ENCODE peak calls at places on chromosomes 13 and 19, in four cellular contexts. B, X, U and G are unnamed samples.
A peak's percentile ranks its signal among the peaks of the same experiment; 100 is the strongest.

GRCh38 chr13:113654591-113655357 is 3.2 kb downstream of the ATP4B start:
- DNase-seq in X (no peak), B (no peak), U (peak; percentile 23), G (no peak)

GRCh38 chr19:18473003-18473705 is 35.2 kb upstream of the ISYNA1 start:
- DNase-seq in B (no peak), X (no peak), U (no peak), G (no peak)

GRCh38 chr19:13014101-13014920 is 19.0 kb downstream of the NFIX start:
- DNase-seq in X (no peak), B (peak; percentile 77), U (peak; percentile 61), G (no peak)

GRCh38 chr13:113991191-113991669 is 17.4 kb upstream of the C13orf46 start:
- DNase-seq in U (no peak), X (peak; percentile 41), B (no peak), G (no peak)

GRCh38 chr13:97385854-97386253 is 48.1 kb upstream of the RAP2A start:
- DNase-seq in X (no peak), B (no peak), U (no peak), G (no peak)

GRCh38 chr13:43730642-43731041 is 56.1 kb downstream of the ENOX1 start:
- DNase-seq in B (no peak), X (peak; percentile 94), U (peak; percentile 33), G (peak; percentile 56)

GRCh38 chr19:51712461-51713081 is 11.2 kb downstream of the HAS1 start:
- DNase-seq in X (no peak), B (peak; percentile 85), U (no peak), G (no peak)

GRCh38 chr19:18306903-18307681 is 15.8 kb downstream of the LSM4 start:
- DNase-seq in U (peak; percentile 69), X (no peak), B (peak; percentile 55), G (no peak)

GRCh38 chr13:23871616-23872220 is 17.5 kb downstream of the MIPEP start:
- DNase-seq in X (no peak), B (no peak), U (no peak), G (no peak)

GRCh38 chr19:13841339-13842293 is 35.3 kb upstream of the NANOS3 start:
- DNase-seq in X (no peak), B (peak; percentile 63), U (no peak), G (no peak)

GRCh38 chr19:4939466-4939865 is 29.4 kb upstream of the KDM4B start:
- DNase-seq in U (no peak), B (no peak), X (no peak), G (no peak)

GRCh38 chr13:27036236-27036981 is 135.2 kb downstream of the USP12 start:
- DNase-seq in X (no peak), U (no peak), B (no peak), G (no peak)

GRCh38 chr13:46382224-46382623 is 4.8 kb downstream of the RUBCNL start:
- DNase-seq in B (no peak), U (no peak), X (no peak), G (no peak)

GRCh38 chr13:80038371-80038770 is 302.6 kb downstream of the SPRY2 start:
- DNase-seq in U (no peak), X (no peak), B (no peak), G (no peak)

GRCh38 chr19:54792814-54793213 is 10.6 kb upstream of the KIR2DL4 start:
- DNase-seq in B (no peak), X (no peak), U (no peak), G (no peak)

GRCh38 chr19:31110331-31110730 is 238.9 kb downstream of the TSHZ3 start:
- DNase-seq in X (no peak), U (no peak), B (peak; percentile 75), G (no peak)

GRCh38 chr13:77448689-77449088 is 86.8 kb upstream of the SCEL start:
- DNase-seq in X (no peak), B (peak; percentile 61), U (no peak), G (no peak)

GRCh38 chr13:59776924-59777690 is 386.6 kb downstream of the DIAPH3 start:
- DNase-seq in X (peak; percentile 74), U (no peak), B (no peak), G (no peak)

GRCh38 chr19:39304701-39305571 is 8.7 kb downstream of the IFNL1 start:
- DNase-seq in X (no peak), B (peak; percentile 56), U (no peak), G (no peak)

GRCh38 chr13:39100996-39101751 is 62.9 kb downstream of the NHLRC3 start:
- DNase-seq in B (no peak), X (peak; percentile 62), U (no peak), G (no peak)

GRCh38 chr13:22076658-22077057 is 405.8 kb downstream of the FGF9 start:
- DNase-seq in B (no peak), U (no peak), X (no peak), G (no peak)

GRCh38 chr13:29924482-29924884 is 74.1 kb upstream of the UBL3 start:
- DNase-seq in X (no peak), U (no peak), B (no peak), G (no peak)

GRCh38 chr19:46614114-46614701 is 10.7 kb downstream of the PTGIR start:
- DNase-seq in U (peak; percentile 89), X (no peak), B (peak; percentile 96), G (peak; percentile 61)

GRCh38 chr19:3528539-3529211 is 10.3 kb upstream of the TEKTIP1 start:
- DNase-seq in B (no peak), U (no peak), X (no peak), G (no peak)

GRCh38 chr13:99396446-99396845 is 89.2 kb upstream of the GPR183 start:
- DNase-seq in X (no peak), B (no peak), U (no peak), G (no peak)

GRCh38 chr19:17078038-17078919 is 2.7 kb downstream of the MYO9B start:
- DNase-seq in U (no peak), B (no peak), X (no peak), G (no peak)
- H3K4me3 ChIP-seq in U (peak overlapping the region; percentile 50), B (peak overlapping the region; percentile 86), X (no peak overlapping the region), G (no peak overlapping the region)

GRCh38 chr13:40660692-40661091 is 5.7 kb downstream of the FOXO1 start:
- DNase-seq in B (no peak), U (no peak), X (no peak), G (no peak)
- H3K4me3 ChIP-seq in B (no peak overlapping the region), U (no peak overlapping the region), X (no peak overlapping the region), G (no peak overlapping the region)

GRCh38 chr19:50026550-50026906 is 723 bp downstream of the ZNF473 start:
- DNase-seq in X (no peak), B (no peak), U (no peak), G (no peak)
- H3K4me3 ChIP-seq in X (peak overlapping the region; percentile 79), B (peak overlapping the region; percentile 81), U (peak overlapping the region; percentile 91), G (peak overlapping the region; percentile 93)

GRCh38 chr13:21046203-21046602 is 15.2 kb downstream of the LATS2 start:
- DNase-seq in B (no peak), U (no peak), X (no peak), G (no peak)
- H3K4me3 ChIP-seq in B (no peak overlapping the region), U (no peak overlapping the region), X (no peak overlapping the region), G (no peak overlapping the region)

GRCh38 chr19:1751367-1752008 is 1.8 kb upstream of the ONECUT3 start:
- DNase-seq in B (no peak), X (no peak), U (no peak), G (no peak)

GRCh38 chr19:1750343-1751021 is 2.8 kb upstream of the ONECUT3 start:
- DNase-seq in X (no peak), B (no peak), U (no peak), G (no peak)

GRCh38 chr19:1748703-1749341 is 4.5 kb upstream of the ONECUT3 start:
- DNase-seq in B (peak; percentile 69), X (no peak), U (no peak), G (no peak)

GRCh38 chr19:1748115-1748702 is 5.1 kb upstream of the ONECUT3 start:
- DNase-seq in U (no peak), X (no peak), B (no peak), G (no peak)

DNA sequence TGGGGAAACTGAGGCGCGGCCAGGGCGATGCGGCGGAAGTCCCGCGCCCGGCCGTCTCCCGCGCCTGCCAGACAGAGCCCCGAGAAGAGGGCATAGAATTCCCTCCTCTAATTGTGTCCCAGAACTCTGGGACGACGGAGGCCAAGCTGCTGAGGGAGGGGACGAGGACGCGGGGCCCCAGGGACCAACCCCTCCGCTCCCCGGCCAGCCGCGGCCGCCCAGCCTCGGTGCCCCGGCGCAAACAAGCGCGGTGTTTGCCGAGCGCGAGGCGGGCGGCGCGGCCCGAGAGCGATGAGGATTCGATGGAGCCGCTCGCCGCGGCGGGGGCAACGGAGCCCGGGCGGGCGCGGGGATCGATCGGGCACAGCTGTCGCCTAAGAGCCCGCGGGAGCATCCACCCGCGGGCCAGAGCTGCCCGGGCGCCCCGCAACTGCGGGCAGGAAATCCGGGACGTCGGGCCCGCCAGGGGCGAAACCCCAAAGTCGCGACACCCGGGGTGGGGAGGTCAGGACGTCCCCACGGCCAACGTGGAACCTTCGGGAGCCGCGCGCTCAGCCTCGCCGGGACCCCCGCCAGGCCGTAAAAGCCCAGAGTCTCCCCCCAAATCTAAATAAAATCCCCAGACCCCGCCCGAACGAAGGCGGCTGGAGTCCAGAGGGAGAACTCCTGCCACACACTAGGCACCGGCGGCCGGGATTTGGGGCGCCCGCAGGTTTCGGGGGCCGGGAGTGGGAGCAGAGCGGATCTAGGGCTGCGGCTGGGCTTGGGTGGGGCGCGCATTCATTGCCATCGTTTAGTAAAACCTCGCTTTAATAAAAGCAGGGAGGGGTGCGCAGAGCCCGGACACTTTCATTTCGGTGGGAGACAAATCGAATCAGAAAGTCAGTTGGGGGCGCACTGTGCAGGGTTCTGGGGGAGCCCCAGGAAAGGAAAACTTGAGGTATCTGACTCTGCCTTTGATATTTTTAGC is 3.6 kb upstream of the ONECUT3 start:
- DNase-seq in B (peak; percentile 62), U (no peak), X (no peak), G (no peak)
- H3K4me3 ChIP-seq in B (no peak overlapping the region), U (no peak overlapping the region), X (no peak overlapping the region), G (no peak overlapping the region)

GRCh38 chr19:45112111-45112827 is 19.3 kb downstream of the PPP1R37 start:
- DNase-seq in X (no peak), U (no peak), B (no peak), G (no peak)

GRCh38 chr19:45113628-45114027 is 20.6 kb downstream of the PPP1R37 start:
- DNase-seq in B (no peak), X (no peak), U (no peak), G (no peak)

GRCh38 chr19:45114116-45114515 is 21.1 kb downstream of the PPP1R37 start:
- DNase-seq in U (no peak), X (no peak), B (no peak), G (no peak)

GRCh38 chr19:45107621-45108170 is 14.7 kb downstream of the PPP1R37 start:
- DNase-seq in X (no peak), U (no peak), B (no peak), G (no peak)

GRCh38 chr19:45110811-45111210 is 17.8 kb downstream of the PPP1R37 start:
- DNase-seq in U (no peak), B (no peak), X (no peak), G (no peak)
- H3K4me3 ChIP-seq in U (no peak overlapping the region), B (no peak overlapping the region), X (no peak overlapping the region), G (no peak overlapping the region)

GRCh38 chr19:8391274-8392016 is 1.3 kb downstream of the RAB11B start:
- DNase-seq in B (no peak), X (no peak), U (no peak), G (no peak)
- H3K4me3 ChIP-seq in B (peak overlapping the region; percentile 79), X (no peak overlapping the region), U (peak overlapping the region; percentile 80), G (peak overlapping the region; percentile 6)